ENCODE peak calls at places on chromosomes 5 and 9, in eight cellular contexts. Q is ELF-1; U is stimulated activated CD4-positive, alpha-beta T cell treated with anti-CD3 and anti-CD28 coated beads, Interleukin-4, amount 100 ng/mL, for 1 hour; F is activated gamma-delta T cell treated with anti-CD3 and anti-CD28 coated beads, Interleukin-2, amount 50 U/mL, for 16 hours; E is stomach; W is neural progenitor cell; I is naive thymus-derived CD8-positive, alpha-beta T cell; K is psoas muscle. D is an unnamed sample.
A peak's percentile ranks its signal among the peaks of the same experiment; 100 is the strongest.

GRCh38 chr5:33284681-33285080 is 156.1 kb upstream of the TARS1 start:
- DNase-seq in Q (no peak), K (no peak), W (no peak), F (no peak), U (no peak), E (no peak), I (no peak), D (no peak)

GRCh38 chr9:130698514-130698913 is 4.9 kb downstream of the EXOSC2 start:
- DNase-seq in W (no peak), I (no peak), K (no peak), F (no peak), Q (no peak), U (no peak), E (no peak), D (no peak)

GRCh38 chr9:19320495-19320894 is 59.5 kb downstream of the RPS6 start:
- DNase-seq in K (no peak), E (no peak), Q (no peak), F (no peak), I (no peak), U (no peak), W (no peak), D (no peak)

GRCh38 chr9:19174127-19174921 is 47.0 kb upstream of the PLIN2 start:
- DNase-seq in Q (peak; percentile 41), W (peak; percentile 71), F (no peak), U (peak; percentile 10), I (peak; percentile 27), K (peak; percentile 89), E (peak; percentile 55), D (peak; percentile 47)

GRCh38 chr9:131679261-131680020 is 60.4 kb downstream of the RAPGEF1 start:
- DNase-seq in E (no peak), W (no peak), Q (no peak), I (no peak), U (no peak), F (no peak), K (no peak), D (no peak)

GRCh38 chr5:131959906-131960305 is 14.4 kb upstream of the MEIKIN start:
- DNase-seq in Q (no peak), W (no peak), F (no peak), I (no peak), U (no peak), E (no peak), K (no peak), D (no peak)

GRCh38 chr5:109826426-109826825 is 136.7 kb downstream of the MAN2A1 start:
- DNase-seq in W (no peak), Q (no peak), I (no peak), F (no peak), E (no peak), K (no peak), U (no peak), D (no peak)

GRCh38 chr5:998276-998974 is 10.2 kb upstream of the NKD2 start:
- DNase-seq in K (peak; percentile 44), Q (no peak), F (no peak), I (no peak), W (no peak), U (no peak), E (peak; percentile 13), D (no peak)

GRCh38 chr9:134597957-134598883 is 43.4 kb upstream of the COL5A1 start:
- DNase-seq in U (no peak), F (no peak), K (no peak), E (no peak), Q (peak; percentile 53), I (no peak), W (peak; percentile 28), D (peak; percentile 26)

GRCh38 chr9:104774831-104775573 is 11.1 kb downstream of the NIPSNAP3B start:
- DNase-seq in F (no peak), I (no peak), W (no peak), U (no peak), K (no peak), E (no peak), Q (no peak), D (no peak)

GRCh38 chr5:8053270-8053669 is 184.3 kb downstream of the MTRR start:
- DNase-seq in F (no peak), Q (no peak), W (no peak), E (no peak), I (no peak), K (no peak), U (no peak), D (no peak)

GRCh38 chr5:154857091-154857533 is 1.3 kb upstream of the CNOT8 start:
- DNase-seq in U (peak; percentile 53), Q (peak; percentile 84), K (no peak), W (peak; percentile 61), F (peak; percentile 39), E (peak; percentile 82), I (no peak), D (no peak)

GRCh38 chr5:132860742-132861141 is 5.5 kb downstream of the GDF9 start:
- DNase-seq in F (no peak), W (no peak), I (no peak), E (no peak), K (no peak), U (no peak), Q (no peak), D (no peak)

GRCh38 chr5:136730426-136730825 is 365.1 kb upstream of the TRPC7 start:
- DNase-seq in W (no peak), U (no peak), K (no peak), I (no peak), F (no peak), Q (no peak), E (no peak), D (no peak)

GRCh38 chr9:112921549-112921948 is 30.9 kb upstream of the SLC46A2 start:
- DNase-seq in K (no peak), Q (peak; percentile 45), I (no peak), W (peak; percentile 62), U (no peak), F (no peak), E (no peak), D (no peak)

GRCh38 chr5:60835554-60835953 is 8.5 kb downstream of the ELOVL7 start:
- DNase-seq in U (no peak), F (no peak), I (no peak), W (no peak), E (no peak), K (no peak), Q (no peak), D (no peak)

GRCh38 chr5:140072812-140073211 is 29.7 kb upstream of the NRG2 start:
- DNase-seq in W (no peak), Q (no peak), E (no peak), F (no peak), K (no peak), U (no peak), I (no peak), D (no peak)